ENCODE peak calls at places on chromosome 6, in seven cellular contexts. J, P, W, L, Q, X and F are unnamed samples.

GRCh38 chr6:162538643-162539064 is 188.9 kb downstream of the PRKN start:
- DNase-seq in J (no peak), P (no peak), W (no peak), L (no peak), Q (no peak), X (no peak), F (no peak)

GRCh38 chr6:16302721-16303552 is 64.5 kb downstream of the GMPR start:
- DNase-seq in J (no peak), P (peak), W (no peak), L (no peak), Q (peak), X (no peak), F (peak)

GRCh38 chr6:34301408-34301807 is 52.6 kb upstream of the SMIM29 start:
- DNase-seq in J (no peak), P (no peak), W (no peak), L (no peak), Q (peak), X (no peak), F (no peak)

GRCh38 chr6:127300411-127300810 is 33.7 kb downstream of the RNF146 start:
- DNase-seq in J (peak), P (no peak), W (no peak), L (no peak), Q (peak), X (no peak), F (peak)

GRCh38 chr6:45136495-45136894 is 191.6 kb upstream of the RUNX2 start:
- DNase-seq in J (no peak), P (no peak), W (no peak), L (no peak), Q (no peak), X (no peak), F (no peak)

GRCh38 chr6:156890627-156891300 is 113.6 kb downstream of the ARID1B start:
- DNase-seq in J (no peak), P (no peak), W (no peak), L (no peak), Q (no peak), X (no peak), F (no peak)

GRCh38 chr6:158008894-158009891 is 27.5 kb downstream of the SYNJ2 start:
- DNase-seq in J (no peak), P (no peak), W (no peak), L (peak), Q (peak), X (no peak), F (no peak)

GRCh38 chr6:30781697-30782424 is 37.5 kb upstream of the IER3 start:
- DNase-seq in J (no peak), P (peak), W (peak), L (peak), Q (peak), X (peak), F (no peak)

GRCh38 chr6:4549556-4550226 is 226.5 kb upstream of the CDYL start:
- DNase-seq in J (no peak), P (peak), W (no peak), L (no peak), Q (no peak), X (no peak), F (no peak)

GRCh38 chr6:161850572-161850971 is 576.7 kb upstream of the AGPAT4 start:
- DNase-seq in J (no peak), P (no peak), W (no peak), L (no peak), Q (no peak), X (no peak), F (peak)

DNA sequence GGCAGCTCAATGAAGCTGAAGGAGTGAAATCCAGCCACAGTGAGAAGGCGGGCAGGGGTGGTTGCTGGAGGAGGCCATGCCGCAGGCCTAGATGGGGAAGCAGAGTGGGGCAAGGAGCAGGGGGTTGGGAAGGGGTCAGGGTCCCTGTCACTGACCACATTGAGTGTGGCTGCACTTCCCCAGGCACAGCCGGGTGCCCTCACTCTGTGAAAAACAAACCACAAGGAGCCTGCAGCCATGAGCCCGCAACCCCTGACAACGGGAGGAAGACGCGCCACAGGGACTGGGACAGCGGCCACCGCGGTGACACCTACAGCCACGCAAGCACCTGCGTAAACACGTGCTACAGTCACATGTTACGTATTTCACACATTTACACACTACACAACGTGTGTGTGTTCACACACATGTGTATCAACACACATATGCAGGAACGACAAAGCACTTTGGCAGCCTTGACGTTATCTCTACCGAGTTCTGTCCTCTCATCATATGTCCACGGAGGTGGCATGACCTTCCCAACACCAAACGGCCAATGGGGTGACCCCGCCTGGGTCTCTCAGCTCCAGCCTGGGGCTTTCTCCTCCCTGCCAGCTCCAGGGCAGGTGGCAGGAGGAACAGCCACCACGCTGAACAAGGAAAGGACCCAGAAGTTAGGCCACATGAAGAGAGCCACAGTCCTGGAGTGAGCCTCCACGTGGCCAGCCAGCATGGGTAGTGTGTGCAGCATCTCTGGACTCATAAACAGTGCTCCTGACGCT is 137.6 kb upstream of the RPS6KA2 start:
- DNase-seq in J (no peak), P (no peak), W (no peak), L (no peak), Q (no peak), X (no peak), F (no peak)
- TF ChIP-seq POLR2AphosphoS5 in J (no peak), P (no peak), W (no peak), L (no peak), Q (no peak), X (no peak), F (no peak)

GRCh38 chr6:68632620-68633195 is 2.4 kb upstream of the ADGRB3 start:
- DNase-seq in J (no peak), P (no peak), W (no peak), L (no peak), Q (no peak), X (no peak), F (no peak)

GRCh38 chr6:68635412-68635705 is 277 bp downstream of the ADGRB3 start:
- DNase-seq in J (no peak), P (no peak), W (no peak), L (no peak), Q (no peak), X (no peak), F (no peak)

GRCh38 chr6:68635706-68636513 is 828 bp downstream of the ADGRB3 start:
- DNase-seq in J (no peak), P (no peak), W (peak), L (no peak), Q (peak), X (no peak), F (peak)

GRCh38 chr6:68633654-68634502 is 1.2 kb upstream of the ADGRB3 start:
- DNase-seq in J (no peak), P (no peak), W (no peak), L (no peak), Q (no peak), X (no peak), F (no peak)

DNA sequence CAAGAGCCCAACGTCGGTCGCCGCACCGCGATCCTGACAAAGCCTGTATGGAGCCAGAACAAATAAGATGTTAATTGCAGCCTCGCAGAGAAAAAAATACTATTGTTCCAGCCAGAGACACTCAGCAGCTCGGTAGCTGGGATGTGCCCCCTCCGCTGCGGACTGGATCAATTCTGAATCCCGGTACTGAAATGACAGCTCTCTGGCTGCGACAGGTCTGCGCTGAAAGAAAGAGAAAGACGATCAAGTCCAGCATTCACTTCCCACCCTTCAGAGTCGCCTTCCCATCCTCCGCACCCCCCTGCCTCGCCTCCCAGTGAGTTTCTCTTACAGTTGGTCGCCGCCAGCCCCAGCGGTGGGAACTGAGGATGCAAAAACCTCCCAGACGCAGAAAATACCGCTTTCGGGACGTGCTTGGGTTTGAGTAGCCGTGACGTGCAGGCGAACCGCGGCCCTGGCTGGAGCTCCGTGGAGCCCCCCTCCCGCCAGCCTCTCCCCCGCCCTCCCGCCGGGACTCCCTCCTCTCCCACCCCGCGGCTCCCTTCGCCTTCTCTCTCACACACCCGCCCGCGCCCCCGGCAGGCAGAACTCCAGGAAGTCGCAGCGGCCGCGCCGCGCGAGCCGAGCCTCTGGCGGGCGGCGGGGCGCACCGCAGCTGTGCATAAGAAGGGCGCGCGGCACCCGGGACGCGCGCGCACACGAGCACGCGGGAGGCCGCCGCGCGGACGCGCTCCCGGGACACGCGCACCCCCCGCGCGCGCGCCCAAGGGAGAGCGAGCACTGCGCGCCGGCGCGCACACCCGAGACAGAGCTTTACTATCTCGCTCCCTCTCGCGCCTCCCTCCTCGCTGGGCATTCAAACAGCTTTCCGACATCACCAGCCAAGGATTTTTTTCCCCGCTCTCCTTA is at the start of gene ADGRB3:
- DNase-seq in J (no peak), P (peak), W (peak), L (no peak), Q (peak), X (no peak), F (peak)
- TF ChIP-seq EZH2 in J (no peak), P (no peak), W (no peak), L (no peak), Q (peak), X (no peak), F (no peak)

GRCh38 chr6:109008061-109008460 is 86.6 kb downstream of the SESN1 start:
- DNase-seq in J (no peak), P (no peak), W (no peak), L (no peak), Q (no peak), X (no peak), F (no peak)
- H3K27ac ChIP-seq in J (no peak), P (peak), W (no peak), L (no peak), Q (no peak), X (no peak), F (no peak)

DNA sequence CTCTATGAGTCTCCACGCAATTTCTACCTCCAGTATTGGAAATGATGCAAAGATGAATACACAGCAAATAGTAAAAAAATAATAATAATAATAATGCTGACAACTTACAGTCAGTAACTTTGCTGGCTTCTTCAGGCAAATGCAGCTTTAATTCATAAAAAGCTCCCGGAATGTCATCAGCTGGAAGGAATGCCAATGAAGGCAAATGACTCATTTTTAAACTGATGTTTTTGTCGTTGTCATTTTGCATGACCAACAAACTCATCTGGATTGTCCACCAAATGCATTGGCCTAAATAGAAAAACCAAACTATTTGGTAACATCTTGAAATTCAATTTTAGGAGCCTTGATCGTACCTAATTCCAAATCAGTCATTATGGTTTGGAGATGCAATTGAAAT is 217.1 kb downstream of the ALDH8A1 start:
- DNase-seq in J (no peak), P (no peak), W (no peak), L (no peak), Q (no peak), X (no peak), F (no peak)
- TF ChIP-seq POLR2AphosphoS5 in J (no peak), P (no peak), W (no peak), L (no peak), Q (no peak), X (no peak), F (no peak)

DNA sequence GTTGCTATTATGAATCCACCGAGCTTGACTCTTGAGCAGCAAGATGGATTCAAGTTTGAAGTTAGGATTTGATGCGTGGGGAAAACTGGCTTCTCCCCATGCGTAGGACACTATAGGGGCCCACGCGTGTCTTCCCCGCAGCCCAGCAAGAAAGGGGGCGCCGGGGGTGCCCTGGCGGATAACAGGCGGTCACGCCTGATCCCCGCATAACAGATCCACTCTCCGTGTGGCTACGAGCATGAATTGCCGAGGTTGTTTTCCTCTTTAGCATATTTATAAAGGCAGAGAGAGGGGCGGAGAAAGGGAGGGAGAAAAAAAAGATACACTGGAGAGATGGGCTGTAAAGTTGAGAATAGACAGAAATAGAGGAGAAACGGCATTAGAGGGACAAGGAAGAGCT is 32.1 kb downstream of the TFAP2A start:
- DNase-seq in J (no peak), P (no peak), W (no peak), L (no peak), Q (no peak), X (no peak), F (no peak)
- TF ChIP-seq EZH2 in J (peak), P (peak), W (no peak), L (no peak), Q (no peak), X (no peak), F (peak)

GRCh38 chr6:49950415-49950751 is 13.6 kb downstream of the DEFB114 start:
- DNase-seq in J (no peak), P (no peak), W (no peak), L (no peak), Q (no peak), X (no peak), F (no peak)

GRCh38 chr6:49946835-49947234 is 17.1 kb downstream of the DEFB114 start:
- DNase-seq in J (no peak), P (no peak), W (no peak), L (no peak), Q (no peak), X (no peak), F (no peak)

GRCh38 chr6:49951926-49952325 is 12.0 kb downstream of the DEFB114 start:
- DNase-seq in J (no peak), P (no peak), W (no peak), L (no peak), Q (no peak), X (no peak), F (no peak)

DNA sequence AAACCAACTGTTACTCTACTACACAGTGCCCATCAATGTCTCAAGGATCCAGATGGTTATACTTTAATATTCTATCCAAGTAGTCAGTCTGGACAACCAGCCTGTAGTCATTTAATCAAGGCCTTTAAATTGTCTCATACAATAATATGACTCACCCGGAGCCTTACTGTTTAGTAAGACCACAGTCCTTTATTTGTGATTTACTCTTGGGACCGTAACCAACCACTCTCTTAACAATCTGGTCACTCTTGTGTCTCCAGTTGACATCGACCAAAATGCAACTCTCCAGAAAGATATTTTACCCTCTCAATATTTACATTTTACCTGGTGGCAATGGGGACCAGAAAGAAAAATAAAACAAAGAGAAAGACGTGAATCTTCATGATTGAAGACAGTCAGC is 14.9 kb downstream of the DEFB114 start:
- DNase-seq in J (no peak), P (no peak), W (peak), L (no peak), Q (no peak), X (no peak), F (no peak)
- H3K27ac ChIP-seq in J (no peak), P (no peak), W (peak), L (no peak), Q (no peak), X (no peak), F (no peak)

GRCh38 chr6:52645976-52646375 is 24.9 kb upstream of the TMEM14A start:
- DNase-seq in J (no peak), P (no peak), W (no peak), L (no peak), Q (no peak), X (no peak), F (no peak)

GRCh38 chr6:52649521-52649920 is 21.4 kb upstream of the TMEM14A start:
- DNase-seq in J (no peak), P (no peak), W (no peak), L (no peak), Q (no peak), X (no peak), F (no peak)

GRCh38 chr6:52650946-52651345 is 20.0 kb upstream of the TMEM14A start:
- DNase-seq in J (no peak), P (no peak), W (no peak), L (no peak), Q (no peak), X (no peak), F (no peak)

GRCh38 chr6:52644246-52644645 is 26.7 kb upstream of the TMEM14A start:
- DNase-seq in J (no peak), P (no peak), W (no peak), L (no peak), Q (no peak), X (no peak), F (no peak)

DNA sequence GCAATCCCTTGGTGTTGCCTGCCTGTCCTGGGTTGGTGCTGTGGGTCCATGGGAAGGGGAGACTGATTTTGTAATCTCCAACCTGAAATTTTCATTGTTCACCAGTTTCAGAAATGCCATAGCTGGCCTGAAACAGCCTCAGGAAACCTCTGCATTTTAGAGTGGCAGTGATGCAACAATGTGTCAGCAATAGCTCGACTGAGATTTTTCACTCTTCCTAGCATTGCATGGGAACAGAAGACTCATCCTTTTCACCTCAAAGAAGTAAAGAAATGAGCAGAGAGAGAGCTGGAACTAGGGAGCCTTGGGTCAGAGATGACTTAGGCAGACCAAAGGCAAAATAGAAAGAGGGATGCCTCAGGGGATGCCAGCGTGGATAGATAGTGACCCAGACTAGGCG is 23.7 kb upstream of the TMEM14A start:
- DNase-seq in J (no peak), P (no peak), W (no peak), L (no peak), Q (no peak), X (no peak), F (no peak)
- TF ChIP-seq POLR2AphosphoS5 in J (no peak), P (no peak), W (no peak), L (no peak), Q (no peak), X (no peak), F (no peak)

GRCh38 chr6:98827295-98828159 is 6.8 kb upstream of the POU3F2 start:
- DNase-seq in J (no peak), P (no peak), W (no peak), L (no peak), Q (no peak), X (no peak), F (peak)
- TF ChIP-seq EZH2 in J (peak), P (peak), W (no peak), L (no peak), Q (peak), X (no peak), F (peak)

GRCh38 chr6:53464483-53464882 is 80.4 kb downstream of the GCLC start:
- DNase-seq in J (no peak), P (no peak), W (no peak), L (no peak), Q (no peak), X (no peak), F (no peak)

GRCh38 chr6:53465732-53466131 is 79.2 kb downstream of the GCLC start:
- DNase-seq in J (no peak), P (peak), W (no peak), L (no peak), Q (no peak), X (no peak), F (no peak)

GRCh38 chr6:53469163-53469562 is 75.7 kb downstream of the GCLC start:
- DNase-seq in J (no peak), P (no peak), W (no peak), L (no peak), Q (no peak), X (no peak), F (no peak)

GRCh38 chr6:53464942-53465460 is 79.9 kb downstream of the GCLC start:
- DNase-seq in J (no peak), P (no peak), W (no peak), L (no peak), Q (no peak), X (no peak), F (no peak)

GRCh38 chr6:53466257-53466656 is 78.6 kb downstream of the GCLC start:
- DNase-seq in J (no peak), P (no peak), W (no peak), L (no peak), Q (no peak), X (no peak), F (no peak)
- H3K27ac ChIP-seq in J (no peak), P (no peak), W (no peak), L (no peak), Q (no peak), X (no peak), F (no peak)